ENCODE peak calls at places on chromosomes 2 and 18, in eight cellular contexts. One of them, this sample, is unnamed.

GRCh38 chr2:147482590-147483292 is 362.1 kb upstream of the ACVR2A start:
- DNase-seq in lung microvascular endothelial cell: no peak
- DNase-seq in NCI-H510A treated with DMSO at 0.1 percent for 48 hours: no peak
- DNase-seq in right atrium auricular region: no peak
- DNase-seq in coronary artery: no peak
- DNase-seq in stimulated activated CD4-positive, alpha-beta T cell treated with anti-CD3 and anti-CD28 coated beads, Interleukin-2, amount 100 ng/mL, for 48 hours: no peak
- DNase-seq in GM10248: no peak
- DNase-seq in endodermal cell: no peak
- DNase-seq in this sample: no peak

GRCh38 chr2:182862003-182862402 is 4.4 kb downstream of the FRZB start:
- DNase-seq in NCI-H510A treated with DMSO at 0.1 percent for 48 hours: no peak
- DNase-seq in lung microvascular endothelial cell: no peak
- DNase-seq in coronary artery: no peak
- DNase-seq in endodermal cell: no peak
- DNase-seq in GM10248: no peak
- DNase-seq in stimulated activated CD4-positive, alpha-beta T cell treated with anti-CD3 and anti-CD28 coated beads, Interleukin-2, amount 100 ng/mL, for 48 hours: no peak
- DNase-seq in right atrium auricular region: no peak
- DNase-seq in this sample: no peak

GRCh38 chr2:34408100-34408499 is 809.0 kb upstream of the FAM98A start:
- DNase-seq in GM10248: no peak
- DNase-seq in lung microvascular endothelial cell: no peak
- DNase-seq in stimulated activated CD4-positive, alpha-beta T cell treated with anti-CD3 and anti-CD28 coated beads, Interleukin-2, amount 100 ng/mL, for 48 hours: no peak
- DNase-seq in coronary artery: no peak
- DNase-seq in endodermal cell: no peak
- DNase-seq in NCI-H510A treated with DMSO at 0.1 percent for 48 hours: no peak
- DNase-seq in right atrium auricular region: no peak
- DNase-seq in this sample: no peak

GRCh38 chr2:113198790-113199612 is 25.2 kb downstream of the PSD4 start:
- DNase-seq in NCI-H510A treated with DMSO at 0.1 percent for 48 hours: peak
- DNase-seq in lung microvascular endothelial cell: peak
- DNase-seq in GM10248: peak
- DNase-seq in right atrium auricular region: peak
- DNase-seq in endodermal cell: peak
- DNase-seq in coronary artery: no peak
- DNase-seq in stimulated activated CD4-positive, alpha-beta T cell treated with anti-CD3 and anti-CD28 coated beads, Interleukin-2, amount 100 ng/mL, for 48 hours: peak
- DNase-seq in this sample: peak

GRCh38 chr2:30664761-30665358 is 142.4 kb downstream of the CAPN13 start:
- DNase-seq in NCI-H510A treated with DMSO at 0.1 percent for 48 hours: no peak
- DNase-seq in endodermal cell: peak
- DNase-seq in lung microvascular endothelial cell: peak
- DNase-seq in stimulated activated CD4-positive, alpha-beta T cell treated with anti-CD3 and anti-CD28 coated beads, Interleukin-2, amount 100 ng/mL, for 48 hours: peak
- DNase-seq in coronary artery: no peak
- DNase-seq in right atrium auricular region: peak
- DNase-seq in GM10248: no peak
- DNase-seq in this sample: peak

GRCh38 chr2:20617892-20618467 is 32.9 kb downstream of the HS1BP3 start:
- DNase-seq in GM10248: no peak
- DNase-seq in NCI-H510A treated with DMSO at 0.1 percent for 48 hours: peak
- DNase-seq in endodermal cell: peak
- DNase-seq in stimulated activated CD4-positive, alpha-beta T cell treated with anti-CD3 and anti-CD28 coated beads, Interleukin-2, amount 100 ng/mL, for 48 hours: no peak
- DNase-seq in lung microvascular endothelial cell: peak
- DNase-seq in coronary artery: peak
- DNase-seq in right atrium auricular region: peak
- DNase-seq in this sample: peak

GRCh38 chr2:236209535-236209934 is 41.3 kb upstream of the GBX2 start:
- DNase-seq in endodermal cell: peak
- DNase-seq in lung microvascular endothelial cell: no peak
- DNase-seq in right atrium auricular region: peak
- DNase-seq in GM10248: no peak
- DNase-seq in coronary artery: peak
- DNase-seq in stimulated activated CD4-positive, alpha-beta T cell treated with anti-CD3 and anti-CD28 coated beads, Interleukin-2, amount 100 ng/mL, for 48 hours: no peak
- DNase-seq in NCI-H510A treated with DMSO at 0.1 percent for 48 hours: peak
- DNase-seq in this sample: no peak

GRCh38 chr18:58290059-58290747 is 246.2 kb downstream of the NEDD4L start:
- DNase-seq in NCI-H510A treated with DMSO at 0.1 percent for 48 hours: no peak
- DNase-seq in GM10248: no peak
- DNase-seq in stimulated activated CD4-positive, alpha-beta T cell treated with anti-CD3 and anti-CD28 coated beads, Interleukin-2, amount 100 ng/mL, for 48 hours: no peak
- DNase-seq in coronary artery: no peak
- DNase-seq in endodermal cell: no peak
- DNase-seq in lung microvascular endothelial cell: peak
- DNase-seq in right atrium auricular region: no peak
- DNase-seq in this sample: no peak

GRCh38 chr18:24466766-24467165 is 6.3 kb downstream of the HRH4 start:
- DNase-seq in endodermal cell: no peak
- DNase-seq in stimulated activated CD4-positive, alpha-beta T cell treated with anti-CD3 and anti-CD28 coated beads, Interleukin-2, amount 100 ng/mL, for 48 hours: no peak
- DNase-seq in coronary artery: no peak
- DNase-seq in NCI-H510A treated with DMSO at 0.1 percent for 48 hours: no peak
- DNase-seq in lung microvascular endothelial cell: no peak
- DNase-seq in GM10248: no peak
- DNase-seq in right atrium auricular region: no peak
- DNase-seq in this sample: no peak

GRCh38 chr2:120814352-120814751 is 78.7 kb downstream of the GLI2 start:
- DNase-seq in lung microvascular endothelial cell: no peak
- DNase-seq in right atrium auricular region: no peak
- DNase-seq in coronary artery: no peak
- DNase-seq in stimulated activated CD4-positive, alpha-beta T cell treated with anti-CD3 and anti-CD28 coated beads, Interleukin-2, amount 100 ng/mL, for 48 hours: no peak
- DNase-seq in endodermal cell: no peak
- DNase-seq in NCI-H510A treated with DMSO at 0.1 percent for 48 hours: no peak
- DNase-seq in GM10248: no peak
- DNase-seq in this sample: no peak

GRCh38 chr2:236974752-236975151 is 110.9 kb upstream of the COPS8 start:
- DNase-seq in coronary artery: peak
- DNase-seq in endodermal cell: peak
- DNase-seq in stimulated activated CD4-positive, alpha-beta T cell treated with anti-CD3 and anti-CD28 coated beads, Interleukin-2, amount 100 ng/mL, for 48 hours: no peak
- DNase-seq in GM10248: no peak
- DNase-seq in right atrium auricular region: peak
- DNase-seq in NCI-H510A treated with DMSO at 0.1 percent for 48 hours: no peak
- DNase-seq in lung microvascular endothelial cell: no peak
- DNase-seq in this sample: no peak

GRCh38 chr2:136248242-136248641 is 130.3 kb upstream of the CXCR4 start:
- DNase-seq in lung microvascular endothelial cell: peak
- DNase-seq in GM10248: no peak
- DNase-seq in NCI-H510A treated with DMSO at 0.1 percent for 48 hours: peak
- DNase-seq in coronary artery: no peak
- DNase-seq in right atrium auricular region: no peak
- DNase-seq in stimulated activated CD4-positive, alpha-beta T cell treated with anti-CD3 and anti-CD28 coated beads, Interleukin-2, amount 100 ng/mL, for 48 hours: no peak
- DNase-seq in endodermal cell: no peak
- DNase-seq in this sample: no peak

GRCh38 chr2:30037016-30037415 is 109.8 kb upstream of the YPEL5 start:
- DNase-seq in NCI-H510A treated with DMSO at 0.1 percent for 48 hours: no peak
- DNase-seq in stimulated activated CD4-positive, alpha-beta T cell treated with anti-CD3 and anti-CD28 coated beads, Interleukin-2, amount 100 ng/mL, for 48 hours: no peak
- DNase-seq in right atrium auricular region: no peak
- DNase-seq in lung microvascular endothelial cell: no peak
- DNase-seq in GM10248: no peak
- DNase-seq in coronary artery: no peak
- DNase-seq in endodermal cell: no peak
- DNase-seq in this sample: no peak

GRCh38 chr2:3000968-3001367 is 376.6 kb downstream of the EIPR1 start:
- DNase-seq in lung microvascular endothelial cell: no peak
- DNase-seq in NCI-H510A treated with DMSO at 0.1 percent for 48 hours: no peak
- DNase-seq in GM10248: no peak
- DNase-seq in endodermal cell: no peak
- DNase-seq in stimulated activated CD4-positive, alpha-beta T cell treated with anti-CD3 and anti-CD28 coated beads, Interleukin-2, amount 100 ng/mL, for 48 hours: no peak
- DNase-seq in right atrium auricular region: no peak
- DNase-seq in coronary artery: no peak
- DNase-seq in this sample: no peak

GRCh38 chr2:191885103-191885502 is 38.2 kb upstream of the CAVIN2 start:
- DNase-seq in endodermal cell: no peak
- DNase-seq in stimulated activated CD4-positive, alpha-beta T cell treated with anti-CD3 and anti-CD28 coated beads, Interleukin-2, amount 100 ng/mL, for 48 hours: no peak
- DNase-seq in lung microvascular endothelial cell: no peak
- DNase-seq in right atrium auricular region: no peak
- DNase-seq in NCI-H510A treated with DMSO at 0.1 percent for 48 hours: no peak
- DNase-seq in GM10248: no peak
- DNase-seq in coronary artery: no peak
- DNase-seq in this sample: no peak

GRCh38 chr2:46262248-46262938 is 34.8 kb upstream of the EPAS1 start:
- DNase-seq in right atrium auricular region: no peak
- DNase-seq in NCI-H510A treated with DMSO at 0.1 percent for 48 hours: no peak
- DNase-seq in coronary artery: no peak
- DNase-seq in stimulated activated CD4-positive, alpha-beta T cell treated with anti-CD3 and anti-CD28 coated beads, Interleukin-2, amount 100 ng/mL, for 48 hours: no peak
- DNase-seq in GM10248: no peak
- DNase-seq in endodermal cell: no peak
- DNase-seq in lung microvascular endothelial cell: no peak
- DNase-seq in this sample: no peak

GRCh38 chr2:175929850-175930249 is 72.2 kb downstream of the LNPK start:
- DNase-seq in right atrium auricular region: no peak
- DNase-seq in lung microvascular endothelial cell: peak
- DNase-seq in coronary artery: no peak
- DNase-seq in GM10248: no peak
- DNase-seq in endodermal cell: no peak
- DNase-seq in stimulated activated CD4-positive, alpha-beta T cell treated with anti-CD3 and anti-CD28 coated beads, Interleukin-2, amount 100 ng/mL, for 48 hours: no peak
- DNase-seq in NCI-H510A treated with DMSO at 0.1 percent for 48 hours: no peak
- DNase-seq in this sample: no peak

GRCh38 chr2:71801969-71802368 is 345.7 kb downstream of the CYP26B1 start:
- DNase-seq in GM10248: no peak
- DNase-seq in lung microvascular endothelial cell: peak
- DNase-seq in NCI-H510A treated with DMSO at 0.1 percent for 48 hours: no peak
- DNase-seq in coronary artery: peak
- DNase-seq in right atrium auricular region: peak
- DNase-seq in endodermal cell: peak
- DNase-seq in stimulated activated CD4-positive, alpha-beta T cell treated with anti-CD3 and anti-CD28 coated beads, Interleukin-2, amount 100 ng/mL, for 48 hours: no peak
- DNase-seq in this sample: peak